ENCODE peak calls at places on chromosomes 11 and 22, in eight cellular contexts. I is spleen; D is dermis blood vessel endothelial cell; U is T-cell; R is activated naive CD4-positive, alpha-beta T cell treated with Interleukin-2 at 50 U/mL for 16 hours; O is pancreas; Q is fibroblast of the conjunctiva; W is stimulated activated CD4-positive, alpha-beta T cell treated with anti-CD3 and anti-CD28 coated beads, Interleukin-1b, Interleukin-23, amount 100 ng/mL, for 4 hours. N is an unnamed sample.

GRCh38 chr22:44063462-44064371 is 39.6 kb downstream of the PARVB start:
- DNase-seq in I (no peak), O (no peak), D (peak; percentile 23), W (no peak), U (no peak), Q (no peak), R (no peak), N (no peak)

GRCh38 chr22:30280495-30280894 is 8.8 kb downstream of the CASTOR1 start:
- DNase-seq in R (no peak), D (no peak), W (no peak), I (no peak), U (no peak), Q (no peak), O (no peak), N (no peak)

GRCh38 chr11:17598700-17599459 is 51.8 kb downstream of the OTOG start:
- DNase-seq in O (peak; percentile 85), U (peak; percentile 33), I (peak; percentile 90), R (peak; percentile 68), W (peak; percentile 52), D (peak; percentile 86), Q (peak; percentile 31), N (peak; percentile 88)

GRCh38 chr11:104338186-104338585 is 174.2 kb upstream of the PDGFD start:
- DNase-seq in R (no peak), Q (no peak), I (no peak), U (no peak), D (no peak), O (no peak), W (no peak), N (no peak)

GRCh38 chr11:8222820-8223512 is 40.7 kb downstream of the LMO1 start:
- DNase-seq in D (no peak), O (no peak), Q (no peak), R (no peak), W (no peak), U (no peak), I (peak; percentile 59), N (no peak)

GRCh38 chr11:129141748-129142475 is 50.2 kb downstream of the ARHGAP32 start:
- DNase-seq in W (no peak), O (no peak), R (no peak), Q (no peak), I (no peak), U (no peak), D (no peak), N (peak; percentile 11)

GRCh38 chr11:81267246-81267645 is 1466.4 kb downstream of the FAM181B start:
- DNase-seq in O (no peak), R (no peak), U (no peak), I (no peak), W (no peak), D (no peak), Q (no peak), N (no peak)

GRCh38 chr22:40183029-40183581 is 5.4 kb downstream of the TNRC6B start:
- DNase-seq in W (no peak), O (no peak), D (peak; percentile 75), Q (peak; percentile 65), U (no peak), I (no peak), R (no peak), N (no peak)